ENCODE peak calls at places on chromosomes 5 and 9, in nine cellular contexts. F is hippocampal formation, W is ELR, I is ACHN, P is T-cell, E is GM18507, U is substantia nigra, S is hepatic stellate cell, O is tibial nerve. M is an unnamed sample.

GRCh38 chr9:101047848-101048402 is 19.4 kb downstream of the PLPPR1 start:
- DNase-seq in W (peak; percentile 5), U (no peak), I (no peak), E (no peak), F (no peak), O (no peak), S (no peak), P (no peak), M (no peak)

GRCh38 chr5:108515706-108516105 is 133.8 kb upstream of the FBXL17 start:
- DNase-seq in E (no peak), W (no peak), S (no peak), F (no peak), O (no peak), I (no peak), U (no peak), P (no peak), M (no peak)

GRCh38 chr9:95043826-95044225 is 273.7 kb downstream of the FANCC start:
- DNase-seq in W (no peak), E (no peak), U (no peak), S (no peak), I (no peak), P (no peak), O (no peak), F (no peak), M (no peak)

GRCh38 chr5:73448451-73449136 is at the start of gene FOXD1:
- DNase-seq in I (peak; percentile 88), U (peak; percentile 42), E (no peak), S (peak; percentile 84), P (no peak), O (peak; percentile 93), F (peak; percentile 13), W (peak; percentile 98), M (peak; percentile 49)

GRCh38 chr5:38369692-38370091 is 111.3 kb downstream of the EGFLAM start:
- DNase-seq in E (no peak), W (peak; percentile 5), F (no peak), U (no peak), S (no peak), I (no peak), P (no peak), O (no peak), M (no peak)

GRCh38 chr5:29614202-29614601 is 1579.3 kb upstream of the CDH6 start:
- DNase-seq in S (no peak), W (no peak), F (no peak), U (no peak), I (no peak), P (no peak), E (no peak), O (no peak), M (no peak)

GRCh38 chr5:41087461-41087860 is 16.3 kb upstream of the MROH2B start:
- DNase-seq in E (no peak), O (no peak), P (no peak), S (peak; percentile 50), U (no peak), F (no peak), W (peak; percentile 44), I (no peak), M (no peak)

GRCh38 chr5:98713027-98713426 is 60.4 kb upstream of the RGMB start:
- DNase-seq in F (no peak), E (no peak), I (no peak), O (no peak), U (no peak), S (no peak), W (peak; percentile 11), P (no peak), M (no peak)

GRCh38 chr9:15404171-15404570 is 18.5 kb upstream of the SNAPC3 start:
- DNase-seq in U (no peak), P (no peak), S (no peak), W (no peak), E (no peak), I (no peak), F (no peak), O (no peak), M (no peak)

M was measured in 8988T.